ENCODE peak calls at places on chromosome 16, in six cellular contexts. M is GM23338, X is HL-60, N is Panc1, O is stomach, C is GM12891. P is an unnamed sample.

GRCh38 chr16:25874196-25874595 is 182.4 kb downstream of the HS3ST4 start:
- DNase-seq in M (no peak), X (no peak), N (no peak), O (no peak), C (no peak), P (no peak)

GRCh38 chr16:79850348-79850747 is 249.8 kb upstream of the MAF start:
- DNase-seq in M (no peak), X (no peak), N (no peak), O (no peak), C (no peak), P (no peak)

GRCh38 chr16:68732068-68732680 is 4.9 kb upstream of the CDH1 start:
- DNase-seq in M (peak; percentile 74), X (no peak), N (no peak), O (peak; percentile 93), C (no peak), P (peak; percentile 61)

GRCh38 chr16:25893332-25893731 is 201.6 kb downstream of the HS3ST4 start:
- DNase-seq in M (peak; percentile 26), X (no peak), N (no peak), O (no peak), C (no peak), P (no peak)

GRCh38 chr16:69396187-69397061 is 10.6 kb upstream of the TERF2 start:
- DNase-seq in M (peak; percentile 93), X (peak; percentile 93), N (no peak), O (peak; percentile 78), C (no peak), P (peak; percentile 68)

GRCh38 chr16:48244863-48245195 is 729 bp downstream of the LONP2 start:
- DNase-seq in M (no peak), X (no peak), N (no peak), O (no peak), C (no peak), P (no peak)

GRCh38 chr16:67530013-67530939 is 1.6 kb downstream of the RIPOR1 start:
- DNase-seq in M (peak; percentile 54), X (no peak), N (no peak), O (peak; percentile 65), C (no peak), P (peak; percentile 89)

GRCh38 chr16:50696575-50697420 is 3.4 kb downstream of the NOD2 start:
- DNase-seq in M (no peak), X (peak; percentile 86), N (no peak), O (peak; percentile 77), C (no peak), P (no peak)

GRCh38 chr16:67846320-67847063 is at the start of gene NUTF2:
- DNase-seq in M (peak; percentile 98), X (peak; percentile 98), N (no peak), O (peak; percentile 96), C (peak; percentile 94), P (peak; percentile 96)

GRCh38 chr16:66137853-66138252 is 228.6 kb upstream of the CDH5 start:
- DNase-seq in M (no peak), X (no peak), N (no peak), O (no peak), C (no peak), P (no peak)

DNA sequence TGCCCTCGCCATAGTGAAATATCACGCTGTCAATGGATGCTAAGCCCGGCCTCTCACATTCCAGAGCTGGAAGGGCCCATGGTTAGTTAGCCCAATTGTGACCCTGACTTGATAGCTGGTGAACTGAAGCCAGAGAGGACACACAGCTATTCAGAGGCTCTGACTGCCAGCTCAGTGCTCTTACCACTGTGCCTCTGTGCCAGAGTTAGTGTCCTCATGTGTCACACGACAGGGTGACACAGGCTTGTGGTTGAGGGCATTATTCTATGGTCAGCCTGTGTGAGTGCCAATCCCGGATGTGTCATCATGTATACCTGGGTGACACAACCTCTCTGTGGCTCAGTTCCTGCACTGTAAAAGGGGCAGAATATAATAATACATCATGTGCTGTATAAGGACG is 2.5 kb upstream of the MT1X start:
- DNase-seq in M (no peak), X (peak; percentile 80), N (peak; percentile 63), O (no peak), C (no peak), P (no peak)
- TF ChIP-seq POLR2AphosphoS5 in M (no peak), X (no peak), N (no peak), O (no peak), C (no peak), P (no peak)

GRCh38 chr16:64996641-64997040 is 125.2 kb downstream of the CDH11 start:
- DNase-seq in M (no peak), X (no peak), N (no peak), O (no peak), C (no peak), P (no peak)
- TF ChIP-seq POLR2AphosphoS5 in M (no peak), X (no peak), N (no peak), O (no peak), C (no peak), P (no peak)

GRCh38 chr16:57807968-57808528 is 5.8 kb upstream of the KIFC3 start:
- DNase-seq in M (peak; percentile 89), X (peak; percentile 75), N (peak; percentile 67), O (peak; percentile 92), C (peak; percentile 63), P (peak; percentile 84)

GRCh38 chr16:57808589-57808988 is 6.3 kb upstream of the KIFC3 start:
- DNase-seq in M (no peak), X (no peak), N (no peak), O (no peak), C (no peak), P (no peak)

GRCh38 chr16:57809276-57809793 is 7.0 kb upstream of the KIFC3 start:
- DNase-seq in M (no peak), X (no peak), N (no peak), O (no peak), C (no peak), P (no peak)

GRCh38 chr16:57810197-57811024 is 8.1 kb upstream of the KIFC3 start:
- DNase-seq in M (peak; percentile 67), X (peak; percentile 95), N (peak; percentile 71), O (peak; percentile 90), C (peak; percentile 80), P (no peak)

DNA sequence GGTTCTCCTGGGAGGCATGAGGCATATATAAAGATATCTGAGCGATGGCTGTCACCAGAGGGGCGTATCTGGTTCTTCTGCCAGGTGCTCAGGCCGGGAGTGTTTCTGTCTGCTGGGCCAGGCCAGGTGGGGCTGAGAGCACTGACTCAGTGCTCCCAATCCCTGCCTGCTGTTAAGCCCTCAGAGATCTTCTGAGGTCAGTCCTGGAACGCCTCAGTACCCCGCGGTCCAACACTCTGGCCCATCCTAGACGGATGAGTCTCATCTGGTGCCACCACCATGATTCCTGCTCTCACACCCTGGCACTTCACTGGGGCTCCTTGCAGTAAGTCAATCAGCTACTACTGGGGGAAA is 7.5 kb upstream of the KIFC3 start:
- DNase-seq in M (no peak), X (no peak), N (no peak), O (no peak), C (no peak), P (no peak)
- TF ChIP-seq POLR2AphosphoS5 in M (no peak), X (no peak), N (no peak), O (no peak), C (no peak), P (no peak)

DNA sequence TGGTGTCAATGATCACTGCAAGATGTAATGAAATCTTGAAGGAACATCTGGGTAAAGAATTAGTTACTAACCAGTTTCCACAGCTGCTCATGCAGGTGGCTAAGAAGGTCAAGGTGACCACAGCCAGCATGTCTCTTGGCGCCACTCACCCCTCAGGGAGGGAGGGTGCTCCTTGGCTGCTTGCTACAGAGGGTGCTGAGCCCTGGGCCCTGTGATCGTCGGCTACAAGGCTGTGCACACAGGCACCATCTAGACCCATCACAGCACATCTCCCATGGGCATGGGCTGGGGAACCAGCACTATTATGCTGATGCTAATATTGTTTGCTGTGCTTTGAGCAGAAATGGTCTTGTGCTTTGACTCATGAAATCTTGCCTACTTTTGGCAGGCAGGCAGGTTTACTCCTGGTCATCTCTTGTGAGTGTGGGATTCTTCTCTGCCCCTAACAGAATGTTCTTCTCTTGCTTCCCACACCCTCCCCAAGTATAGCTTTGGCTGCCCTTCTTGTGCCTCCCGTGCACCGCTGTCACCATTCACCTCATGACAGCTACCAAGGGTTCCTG is 36.4 kb downstream of the TXNDC11 start:
- DNase-seq in M (no peak), X (no peak), N (no peak), O (peak; percentile 46), C (no peak), P (no peak)
- TF ChIP-seq POLR2AphosphoS5 in M (no peak), X (no peak), N (no peak), O (no peak), C (no peak), P (no peak)

DNA sequence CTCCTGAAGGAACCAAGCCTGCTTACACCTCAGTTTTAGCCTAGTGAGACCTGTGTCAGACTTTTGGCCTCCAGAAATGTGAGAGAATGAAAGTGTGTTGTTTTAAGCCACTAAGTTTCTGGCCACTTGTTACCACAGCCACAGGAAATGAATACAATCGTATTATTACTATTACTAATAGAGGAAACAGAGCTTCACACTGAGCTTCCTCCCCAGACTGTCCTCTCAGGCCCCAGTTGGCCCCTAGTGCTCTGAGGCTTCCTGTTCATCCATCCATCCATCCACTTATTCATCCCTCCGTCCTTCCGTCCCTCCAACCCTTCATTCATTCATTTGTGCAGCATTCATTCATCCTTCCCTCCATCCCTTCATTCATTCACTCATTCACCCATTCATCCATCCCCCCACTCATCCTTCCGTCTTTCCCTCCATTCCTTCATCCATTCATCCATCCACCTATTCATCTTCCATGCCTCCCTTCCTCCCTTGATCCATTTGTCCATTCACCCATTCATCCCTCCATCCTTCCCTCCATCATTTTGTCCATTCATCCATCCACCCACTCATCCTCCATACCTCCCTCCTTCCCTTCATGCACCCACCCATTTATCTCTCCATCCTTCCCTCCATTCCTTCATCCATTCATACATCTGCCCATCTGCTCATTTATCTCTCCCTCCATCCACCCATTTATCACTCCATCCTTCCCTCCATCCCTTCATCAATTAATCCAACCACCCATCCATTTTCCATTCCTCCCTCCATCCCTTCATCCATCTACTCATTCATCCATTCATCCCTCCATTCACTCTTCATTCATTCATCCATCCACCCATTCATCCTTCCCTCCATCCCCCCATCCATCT is 95.0 kb downstream of the FOXL1 start:
- DNase-seq in M (no peak), X (no peak), N (no peak), O (no peak), C (no peak), P (no peak)
- TF ChIP-seq POLR2AphosphoS5 in M (no peak), X (no peak), N (no peak), O (no peak), C (no peak), P (no peak)

GRCh38 chr16:16938009-16938408 is 532.8 kb downstream of the XYLT1 start:
- DNase-seq in M (no peak), X (no peak), N (no peak), O (no peak), C (no peak), P (peak; percentile 36)

GRCh38 chr16:16934660-16935059 is 536.1 kb downstream of the XYLT1 start:
- DNase-seq in M (no peak), X (no peak), N (no peak), O (no peak), C (no peak), P (no peak)

GRCh38 chr16:16930309-16931000 is 540.3 kb downstream of the XYLT1 start:
- DNase-seq in M (no peak), X (no peak), N (no peak), O (no peak), C (no peak), P (no peak)

GRCh38 chr16:16938980-16939379 is 531.8 kb downstream of the XYLT1 start:
- DNase-seq in M (no peak), X (no peak), N (no peak), O (no peak), C (no peak), P (no peak)

GRCh38 chr16:16933861-16934260 is 536.9 kb downstream of the XYLT1 start:
- DNase-seq in M (peak; percentile 76), X (no peak), N (no peak), O (no peak), C (no peak), P (no peak)
- TF ChIP-seq POLR2AphosphoS5 in M (no peak), X (no peak), N (no peak), O (no peak), C (no peak), P (no peak)

P was measured in SK-N-SH.